ENCODE peak calls at places on chromosomes 13 and 19, in four cellular contexts. Y, H, L and M are unnamed samples.

GRCh38 chr13:45492538-45492937 is 27.8 kb downstream of the COG3 start:
- DNase-seq in Y (no peak), L (no peak), H (no peak), M (peak)

GRCh38 chr19:7673995-7674667 is 2.8 kb upstream of the MCEMP1 start:
- DNase-seq in H (no peak), Y (no peak), L (peak), M (peak)

GRCh38 chr19:52542984-52543664 is 15.7 kb downstream of the ZNF808 start:
- DNase-seq in Y (no peak), H (no peak), L (no peak), M (no peak)

GRCh38 chr13:97114696-97115095 is 107.4 kb upstream of the MBNL2 start:
- DNase-seq in H (no peak), Y (no peak), L (no peak), M (no peak)

GRCh38 chr19:43779820-43780219 is 953 bp downstream of the KCNN4 start:
- DNase-seq in L (no peak), Y (no peak), H (no peak), M (no peak)

GRCh38 chr19:35352448-35353304 is 5.0 kb downstream of the FFAR1 start:
- DNase-seq in H (no peak), L (peak), Y (peak), M (peak)

GRCh38 chr13:110826101-110826500 is 88.8 kb downstream of the ANKRD10 start:
- DNase-seq in Y (no peak), H (no peak), L (no peak), M (no peak)

GRCh38 chr19:50792852-50793250 is 2.6 kb downstream of the ACP4 start:
- DNase-seq in L (no peak), Y (no peak), H (no peak), M (no peak)

GRCh38 chr13:97386832-97387486 is 47.0 kb upstream of the RAP2A start:
- DNase-seq in L (no peak), Y (no peak), H (no peak), M (no peak)

GRCh38 chr13:112968380-112968909 is 569 bp upstream of the MCF2L start:
- DNase-seq in H (no peak), L (no peak), Y (peak), M (no peak)
- H3K4me3 ChIP-seq in H (peak), L (no peak), Y (peak), M (no peak)

DNA sequence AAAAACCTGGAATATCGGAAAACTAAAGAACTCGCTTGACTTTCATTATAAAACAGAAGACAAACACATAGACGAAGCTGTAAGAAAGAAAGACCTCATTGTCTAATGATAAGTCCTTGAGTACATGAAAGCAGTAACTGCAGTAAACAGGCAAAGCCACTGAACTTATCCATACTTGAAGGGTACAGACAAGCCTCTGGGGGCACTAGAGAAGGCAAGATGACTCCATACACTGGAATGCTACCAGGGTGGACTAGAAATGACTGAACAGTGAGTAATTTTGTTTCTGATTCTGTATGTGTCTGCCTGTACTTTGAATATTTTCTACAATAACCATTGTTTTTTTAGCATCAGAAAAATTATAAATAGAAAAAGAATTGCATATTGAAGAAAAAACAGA is 507.9 kb downstream of the UQCRFS1 start:
- DNase-seq in H (no peak), Y (no peak), L (peak), M (peak)
- TF ChIP-seq CTCF in H (no peak), Y (no peak), L (no peak), M (no peak)

GRCh38 chr13:99218969-99219368 is 18.3 kb downstream of the UBAC2 start:
- DNase-seq in H (no peak), Y (no peak), L (no peak), M (no peak)

GRCh38 chr13:99217461-99218101 is 16.9 kb downstream of the UBAC2 start:
- DNase-seq in H (no peak), L (no peak), Y (no peak), M (no peak)

GRCh38 chr13:99218126-99218525 is 17.5 kb downstream of the UBAC2 start:
- DNase-seq in H (no peak), Y (no peak), L (no peak), M (no peak)

GRCh38 chr13:99220199-99220931 is 19.7 kb downstream of the UBAC2 start:
- DNase-seq in Y (no peak), L (no peak), H (no peak), M (no peak)

GRCh38 chr13:99218545-99218944 is 17.9 kb downstream of the UBAC2 start:
- DNase-seq in L (no peak), H (no peak), Y (no peak), M (peak)
- H3K4me3 ChIP-seq in L (no peak), H (no peak), Y (no peak), M (no peak)

GRCh38 chr19:19525611-19526380 is 2.9 kb upstream of the YJEFN3 start:
- DNase-seq in H (no peak), L (no peak), Y (no peak), M (no peak)
- TF ChIP-seq CTCF in H (no peak), L (no peak), Y (no peak), M (no peak)

DNA sequence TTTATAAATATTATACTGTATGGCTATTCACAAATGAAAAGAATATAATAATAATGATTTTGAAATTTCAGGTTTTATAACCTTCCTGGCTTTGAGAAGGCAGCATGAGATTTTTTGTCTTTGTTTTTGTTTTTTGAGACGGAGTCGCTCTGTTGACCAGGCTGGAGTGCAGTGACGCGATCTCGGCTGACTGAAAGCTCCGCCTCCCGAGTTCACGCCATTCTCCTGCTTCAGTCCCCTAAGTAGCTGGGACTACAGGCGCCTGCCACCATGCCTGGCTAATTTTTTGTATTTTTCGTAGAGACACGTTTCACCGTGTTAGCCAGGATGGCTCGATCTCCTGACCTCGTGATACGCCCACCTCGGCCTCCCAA is 64.1 kb downstream of the ZNF429 start:
- DNase-seq in Y (peak), L (peak), H (no peak), M (peak)
- H3K4me3 ChIP-seq in Y (peak), L (no peak), H (no peak), M (peak)

GRCh38 chr19:18523841-18524240 is 2.0 kb upstream of the ELL start:
- DNase-seq in Y (no peak), L (no peak), H (no peak), M (no peak)

GRCh38 chr19:18521692-18522123 is at the start of gene ELL:
- DNase-seq in L (no peak), Y (no peak), H (no peak), M (no peak)

GRCh38 chr19:18519962-18520847 is 1.7 kb downstream of the ELL start:
- DNase-seq in Y (peak), H (peak), L (peak), M (peak)

GRCh38 chr19:18520848-18521691 is 800 bp downstream of the ELL start:
- DNase-seq in L (peak), Y (peak), H (peak), M (peak)

GRCh38 chr19:18522124-18522861 is 423 bp upstream of the ELL start:
- DNase-seq in Y (peak), H (peak), L (peak), M (peak)
- TF ChIP-seq CTCF in Y (peak), H (peak), L (peak), M (peak)

DNA sequence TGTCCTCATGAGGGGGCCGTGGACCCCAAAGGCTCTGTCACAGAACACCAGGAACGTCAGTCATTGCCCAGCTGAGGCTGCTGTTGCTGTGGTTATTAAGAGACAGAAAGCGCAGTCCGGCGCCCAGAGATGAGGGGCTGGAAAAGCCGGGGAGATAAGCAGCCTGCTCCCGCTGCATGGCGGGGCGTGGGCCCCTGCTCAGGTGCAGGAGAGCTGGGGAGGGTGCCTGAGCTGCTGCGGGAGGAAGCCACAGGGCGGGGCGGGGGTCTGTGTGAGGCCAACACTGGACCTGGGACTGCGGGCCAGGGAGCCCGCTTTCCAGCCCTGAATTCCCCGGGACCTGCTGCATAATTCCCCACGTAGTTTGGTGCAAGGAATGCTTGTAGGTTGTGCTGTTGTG is 11.3 kb downstream of the SOX1 start:
- DNase-seq in Y (no peak), L (no peak), H (no peak), M (no peak)
- H3K4me3 ChIP-seq in Y (no peak), L (no peak), H (no peak), M (no peak)

GRCh38 chr19:1057185-1057857 is 9.6 kb upstream of the ARHGAP45 start:
- DNase-seq in L (peak), Y (no peak), H (no peak), M (peak)
- TF ChIP-seq CTCF in L (peak), Y (no peak), H (no peak), M (no peak)